ENCODE peak calls at places on chromosomes 11 and 22, in ten cellular contexts. D, H, Y, J, K, A, R, F, T and W are unnamed samples.

GRCh38 chr11:105975128-105975527 is 46.9 kb downstream of the MSANTD4 start:
- DNase-seq in D (no peak), H (no peak), Y (no peak), J (peak; percentile 17), K (no peak), A (no peak), R (no peak), F (no peak), T (no peak), W (no peak)

GRCh38 chr11:3799143-3799542 is 1.8 kb upstream of the NUP98 start:
- DNase-seq in D (no peak), H (no peak), Y (no peak), J (no peak), K (no peak), A (no peak), R (no peak), F (no peak), T (no peak), W (no peak)

GRCh38 chr11:108635106-108635505 is 29.8 kb upstream of the DDX10 start:
- DNase-seq in D (no peak), H (peak; percentile 24), Y (no peak), J (no peak), K (no peak), A (no peak), R (no peak), F (no peak), T (no peak), W (no peak)

GRCh38 chr22:39090426-39091064 is 6.5 kb upstream of the APOBEC3H start:
- DNase-seq in D (no peak), H (no peak), Y (no peak), J (no peak), K (no peak), A (no peak), R (peak; percentile 69), F (peak; percentile 44), T (no peak), W (no peak)

GRCh38 chr11:128859563-128860441 is 7.3 kb downstream of the KCNJ1 start:
- DNase-seq in D (peak; percentile 31), H (no peak), Y (peak; percentile 19), J (peak; percentile 53), K (no peak), A (no peak), R (peak; percentile 62), F (peak; percentile 65), T (peak; percentile 87), W (peak; percentile 66)

GRCh38 chr11:101860694-101861371 is 54.0 kb upstream of the CEP126 start:
- DNase-seq in D (peak; percentile 30), H (peak; percentile 75), Y (peak; percentile 27), J (peak; percentile 83), K (no peak), A (peak; percentile 33), R (no peak), F (no peak), T (peak; percentile 78), W (no peak)

GRCh38 chr11:76770642-76771445 is 12.3 kb upstream of the TSKU start:
- DNase-seq in D (no peak), H (peak; percentile 83), Y (peak; percentile 63), J (peak; percentile 89), K (no peak), A (no peak), R (no peak), F (no peak), T (peak; percentile 70), W (no peak)

GRCh38 chr11:35525501-35526175 is at the start of gene PAMR1:
- DNase-seq in D (peak; percentile 32), H (peak; percentile 84), Y (peak; percentile 28), J (peak; percentile 72), K (no peak), A (peak; percentile 28), R (no peak), F (no peak), T (peak; percentile 87), W (peak; percentile 75)

GRCh38 chr22:32708835-32709234 is 92.7 kb upstream of the TIMP3 start:
- DNase-seq in D (no peak), H (peak; percentile 92), Y (no peak), J (peak; percentile 44), K (no peak), A (no peak), R (no peak), F (no peak), T (no peak), W (peak; percentile 45)

GRCh38 chr11:61830318-61831105 is 2.4 kb downstream of the FADS2 start:
- DNase-seq in D (no peak), H (peak; percentile 65), Y (peak; percentile 40), J (peak; percentile 61), K (no peak), A (no peak), R (no peak), F (no peak), T (no peak), W (no peak)

GRCh38 chr11:75337195-75337654 is 14.2 kb downstream of the ARRB1 start:
- DNase-seq in D (no peak), H (no peak), Y (no peak), J (peak; percentile 57), K (no peak), A (no peak), R (no peak), F (no peak), T (no peak), W (peak; percentile 71)

GRCh38 chr11:102456381-102456780 is 3.8 kb upstream of the TMEM123 start:
- DNase-seq in D (no peak), H (peak; percentile 18), Y (no peak), J (peak; percentile 60), K (no peak), A (no peak), R (no peak), F (no peak), T (no peak), W (no peak)

GRCh38 chr11:85277693-85278092 is 349.5 kb downstream of the DLG2 start:
- DNase-seq in D (no peak), H (no peak), Y (no peak), J (no peak), K (no peak), A (no peak), R (no peak), F (no peak), T (no peak), W (no peak)

GRCh38 chr22:37544955-37545702 is 15.2 kb upstream of the CDC42EP1 start:
- DNase-seq in D (no peak), H (peak; percentile 76), Y (no peak), J (peak; percentile 70), K (no peak), A (no peak), R (no peak), F (peak; percentile 30), T (peak; percentile 83), W (peak; percentile 84)

GRCh38 chr11:114316980-114317675 is 20.9 kb downstream of the NNMT start:
- DNase-seq in D (no peak), H (no peak), Y (no peak), J (peak; percentile 83), K (no peak), A (no peak), R (no peak), F (no peak), T (no peak), W (no peak)

GRCh38 chr22:38754247-38755154 is 1.3 kb downstream of the SUN2 start:
- DNase-seq in D (peak; percentile 79), H (peak; percentile 57), Y (peak; percentile 97), J (peak; percentile 83), K (peak; percentile 59), A (no peak), R (no peak), F (no peak), T (peak; percentile 48), W (peak; percentile 65)

GRCh38 chr11:121024989-121025388 is 1.1 kb downstream of the TBCEL start:
- DNase-seq in D (no peak), H (peak; percentile 55), Y (no peak), J (peak; percentile 42), K (no peak), A (no peak), R (no peak), F (no peak), T (no peak), W (peak; percentile 38)

GRCh38 chr11:134503104-134503503 is 91.1 kb upstream of the B3GAT1 start:
- DNase-seq in D (no peak), H (no peak), Y (no peak), J (no peak), K (no peak), A (no peak), R (no peak), F (no peak), T (peak; percentile 54), W (no peak)

GRCh38 chr22:47919893-47920292 is 1157.4 kb downstream of the TBC1D22A start:
- DNase-seq in D (no peak), H (no peak), Y (no peak), J (no peak), K (no peak), A (no peak), R (no peak), F (no peak), T (no peak), W (no peak)

GRCh38 chr11:44279483-44279882 is 30.5 kb downstream of the ALX4 start:
- DNase-seq in D (no peak), H (no peak), Y (no peak), J (no peak), K (no peak), A (no peak), R (no peak), F (no peak), T (no peak), W (no peak)

GRCh38 chr22:46084943-46085830 is 65.1 kb upstream of the PPARA start:
- DNase-seq in D (no peak), H (peak; percentile 81), Y (peak; percentile 91), J (peak; percentile 92), K (no peak), A (no peak), R (peak; percentile 1), F (no peak), T (no peak), W (peak; percentile 80)

GRCh38 chr11:69122337-69122641 is 33.4 kb upstream of the SMIM38 start:
- DNase-seq in D (no peak), H (no peak), Y (no peak), J (no peak), K (no peak), A (no peak), R (no peak), F (no peak), T (no peak), W (no peak)

GRCh38 chr11:1393038-1393710 is 3.4 kb downstream of the BRSK2 start:
- DNase-seq in D (no peak), H (no peak), Y (no peak), J (no peak), K (no peak), A (no peak), R (no peak), F (no peak), T (no peak), W (no peak)

GRCh38 chr11:95923441-95923729 is 522 bp downstream of the MTMR2 start:
- DNase-seq in D (no peak), H (no peak), Y (no peak), J (no peak), K (no peak), A (no peak), R (no peak), F (no peak), T (no peak), W (no peak)

GRCh38 chr11:116641561-116642045 is 131.2 kb downstream of the BUD13 start:
- DNase-seq in D (peak; percentile 45), H (peak; percentile 60), Y (peak; percentile 9), J (peak; percentile 11), K (no peak), A (no peak), R (no peak), F (no peak), T (peak; percentile 67), W (no peak)

GRCh38 chr11:20364412-20364792 is 888 bp downstream of the HTATIP2 start:
- DNase-seq in D (no peak), H (no peak), Y (no peak), J (no peak), K (no peak), A (no peak), R (no peak), F (no peak), T (no peak), W (no peak)

GRCh38 chr11:61056981-61057380 is 45.3 kb upstream of the CD5 start:
- DNase-seq in D (no peak), H (no peak), Y (no peak), J (no peak), K (no peak), A (no peak), R (no peak), F (no peak), T (no peak), W (no peak)

GRCh38 chr11:111983187-111983986 is 41.8 kb upstream of the DLAT start:
- DNase-seq in D (peak; percentile 26), H (no peak), Y (peak; percentile 60), J (no peak), K (peak; percentile 44), A (peak; percentile 88), R (no peak), F (no peak), T (peak; percentile 91), W (peak; percentile 83)